ENCODE peak calls at places on chromosomes 5 and 9, in four cellular contexts. L is HuH-7.5, Q is anterior cingulate cortex, V is NCI-H460. B is an unnamed sample.

GRCh38 chr5:180605554-180606214 is 14.4 kb upstream of the SCGB3A1 start:
- DNase-seq in V (peak), Q (no peak), L (peak), B (peak)

GRCh38 chr5:132009706-132010405 is 1.6 kb downstream of the ACSL6 start:
- DNase-seq in Q (no peak), V (no peak), L (no peak), B (no peak)

GRCh38 chr5:163433271-163433670 is 4.1 kb upstream of the CCNG1 start:
- DNase-seq in Q (no peak), L (no peak), V (no peak), B (no peak)

GRCh38 chr9:73402081-73403028 is 250.7 kb downstream of the ANXA1 start:
- DNase-seq in Q (no peak), L (no peak), V (no peak), B (no peak)

GRCh38 chr9:3508531-3509374 is 17.0 kb downstream of the RFX3 start:
- DNase-seq in L (no peak), V (no peak), Q (no peak), B (no peak)

GRCh38 chr5:56409331-56410190 is 176.4 kb upstream of the ANKRD55 start:
- DNase-seq in V (no peak), L (no peak), Q (peak), B (peak)

GRCh38 chr9:84324811-84325210 is 15.7 kb downstream of the SLC28A3 start:
- DNase-seq in Q (no peak), V (no peak), L (no peak), B (no peak)

GRCh38 chr9:121841771-121842611 is 190.6 kb downstream of the DAB2IP start:
- DNase-seq in V (no peak), Q (no peak), L (no peak), B (no peak)

GRCh38 chr9:131001021-131001420 is 8.0 kb upstream of the LAMC3 start:
- DNase-seq in Q (no peak), L (no peak), V (no peak), B (no peak)

GRCh38 chr5:88682797-88683496 is 200.0 kb downstream of the MEF2C start:
- DNase-seq in Q (no peak), V (no peak), L (no peak), B (no peak)

GRCh38 chr9:123358181-123358894 is 2.3 kb downstream of the CRB2 start:
- DNase-seq in L (no peak), V (no peak), Q (peak), B (no peak)

GRCh38 chr5:1200495-1201326 is 684 bp upstream of the SLC6A19 start:
- DNase-seq in L (no peak), V (no peak), Q (no peak), B (no peak)

GRCh38 chr5:97049175-97049574 is 93.2 kb downstream of the LIX1 start:
- DNase-seq in Q (no peak), V (no peak), L (no peak), B (no peak)

GRCh38 chr5:157306690-157307089 is 40.8 kb downstream of the CYFIP2 start:
- DNase-seq in L (no peak), V (no peak), Q (no peak), B (no peak)

GRCh38 chr9:137458194-137459146 is 664 bp downstream of the NSMF start:
- DNase-seq in L (peak), V (no peak), Q (peak), B (no peak)

GRCh38 chr9:104836235-104836634 is 72.3 kb downstream of the NIPSNAP3B start:
- DNase-seq in L (no peak), Q (no peak), V (no peak), B (no peak)

GRCh38 chr5:172059661-172060100 is 53.2 kb upstream of the FBXW11 start:
- DNase-seq in Q (no peak), V (peak), L (peak), B (no peak)

GRCh38 chr5:56195016-56195415 is 38.1 kb downstream of the ANKRD55 start:
- DNase-seq in L (no peak), V (no peak), Q (no peak), B (no peak)